ENCODE peak calls at places on chromosomes 12 and 14, in five cellular contexts. One of them, this sample, is unnamed.

GRCh38 chr14:101004176-101004575 is 100.7 kb upstream of the RTL1 start:
- DNase-seq in heart left ventricle: no peak
- DNase-seq in astrocyte of the cerebellum: no peak
- DNase-seq in keratinocyte: no peak
- DNase-seq in AG09309: no peak
- DNase-seq in this sample: no peak

GRCh38 chr14:60220084-60220483 is 28.9 kb upstream of the PPM1A start:
- DNase-seq in AG09309: no peak
- DNase-seq in keratinocyte: no peak
- DNase-seq in astrocyte of the cerebellum: no peak
- DNase-seq in heart left ventricle: no peak
- DNase-seq in this sample: peak

GRCh38 chr12:105933671-105934665 is 204.8 kb downstream of the NUAK1 start:
- DNase-seq in astrocyte of the cerebellum: peak
- DNase-seq in AG09309: peak
- DNase-seq in heart left ventricle: no peak
- DNase-seq in keratinocyte: peak
- DNase-seq in this sample: no peak

GRCh38 chr12:63020269-63020668 is 85.3 kb upstream of the PPM1H start:
- DNase-seq in keratinocyte: no peak
- DNase-seq in heart left ventricle: no peak
- DNase-seq in astrocyte of the cerebellum: no peak
- DNase-seq in AG09309: no peak
- DNase-seq in this sample: no peak

GRCh38 chr12:94172031-94172430 is 23.7 kb downstream of the PLXNC1 start:
- DNase-seq in AG09309: no peak
- DNase-seq in keratinocyte: no peak
- DNase-seq in heart left ventricle: no peak
- DNase-seq in astrocyte of the cerebellum: no peak
- DNase-seq in this sample: no peak

GRCh38 chr12:121214855-121215745 is 5.2 kb downstream of the P2RX4 start:
- DNase-seq in astrocyte of the cerebellum: peak
- DNase-seq in heart left ventricle: no peak
- DNase-seq in AG09309: peak
- DNase-seq in keratinocyte: no peak
- DNase-seq in this sample: peak

GRCh38 chr14:103512701-103513611 is 9.7 kb downstream of the CKB start:
- DNase-seq in heart left ventricle: peak
- DNase-seq in astrocyte of the cerebellum: peak
- DNase-seq in AG09309: peak
- DNase-seq in keratinocyte: peak
- DNase-seq in this sample: no peak

GRCh38 chr12:750356-751191 is 1.8 kb upstream of the WNK1 start:
- DNase-seq in astrocyte of the cerebellum: no peak
- DNase-seq in heart left ventricle: no peak
- DNase-seq in keratinocyte: no peak
- DNase-seq in AG09309: no peak
- DNase-seq in this sample: peak

GRCh38 chr12:124568431-124569374 is 1.3 kb upstream of the NCOR2 start:
- DNase-seq in heart left ventricle: peak
- DNase-seq in astrocyte of the cerebellum: peak
- DNase-seq in keratinocyte: no peak
- DNase-seq in AG09309: peak
- DNase-seq in this sample: peak

GRCh38 chr12:48002179-48002601 is 2.1 kb downstream of the COL2A1 start:
- DNase-seq in keratinocyte: no peak
- DNase-seq in astrocyte of the cerebellum: no peak
- DNase-seq in heart left ventricle: no peak
- DNase-seq in AG09309: no peak
- DNase-seq in this sample: no peak

GRCh38 chr12:53492830-53493609 is 6.2 kb downstream of the MAP3K12 start:
- DNase-seq in heart left ventricle: peak
- DNase-seq in astrocyte of the cerebellum: peak
- DNase-seq in AG09309: no peak
- DNase-seq in keratinocyte: peak
- DNase-seq in this sample: peak

GRCh38 chr12:31366104-31366621 is 40.2 kb upstream of the SINHCAF start:
- DNase-seq in AG09309: no peak
- DNase-seq in astrocyte of the cerebellum: no peak
- DNase-seq in heart left ventricle: no peak
- DNase-seq in keratinocyte: no peak
- DNase-seq in this sample: no peak

GRCh38 chr14:73342670-73343069 is 105.4 kb downstream of the PAPLN start:
- DNase-seq in keratinocyte: no peak
- DNase-seq in heart left ventricle: no peak
- DNase-seq in astrocyte of the cerebellum: no peak
- DNase-seq in AG09309: no peak
- DNase-seq in this sample: no peak

GRCh38 chr12:7433276-7433822 is 10.6 kb downstream of the CD163L1 start:
- DNase-seq in heart left ventricle: no peak
- DNase-seq in AG09309: peak
- DNase-seq in keratinocyte: peak
- DNase-seq in astrocyte of the cerebellum: peak
- DNase-seq in this sample: no peak

GRCh38 chr14:101320386-101320785 is 240.9 kb upstream of the DIO3 start:
- DNase-seq in astrocyte of the cerebellum: no peak
- DNase-seq in AG09309: no peak
- DNase-seq in keratinocyte: no peak
- DNase-seq in heart left ventricle: no peak
- DNase-seq in this sample: no peak

GRCh38 chr12:43884683-43885410 is 49.0 kb downstream of the TMEM117 start:
- DNase-seq in keratinocyte: peak
- DNase-seq in AG09309: no peak
- DNase-seq in heart left ventricle: peak
- DNase-seq in astrocyte of the cerebellum: no peak
- DNase-seq in this sample: no peak

GRCh38 chr12:95202691-95203476 is 14.4 kb downstream of the FGD6 start:
- DNase-seq in AG09309: no peak
- DNase-seq in keratinocyte: no peak
- DNase-seq in heart left ventricle: no peak
- DNase-seq in astrocyte of the cerebellum: no peak
- DNase-seq in this sample: peak

GRCh38 chr14:106562451-106562850 is 1036.1 kb downstream of the TMEM121 start:
- DNase-seq in keratinocyte: no peak
- DNase-seq in AG09309: no peak
- DNase-seq in astrocyte of the cerebellum: no peak
- DNase-seq in heart left ventricle: no peak
- DNase-seq in this sample: no peak

GRCh38 chr14:106551265-106551664 is 1024.9 kb downstream of the TMEM121 start:
- DNase-seq in astrocyte of the cerebellum: no peak
- DNase-seq in AG09309: no peak
- DNase-seq in keratinocyte: no peak
- DNase-seq in heart left ventricle: no peak
- DNase-seq in this sample: no peak

DNA sequence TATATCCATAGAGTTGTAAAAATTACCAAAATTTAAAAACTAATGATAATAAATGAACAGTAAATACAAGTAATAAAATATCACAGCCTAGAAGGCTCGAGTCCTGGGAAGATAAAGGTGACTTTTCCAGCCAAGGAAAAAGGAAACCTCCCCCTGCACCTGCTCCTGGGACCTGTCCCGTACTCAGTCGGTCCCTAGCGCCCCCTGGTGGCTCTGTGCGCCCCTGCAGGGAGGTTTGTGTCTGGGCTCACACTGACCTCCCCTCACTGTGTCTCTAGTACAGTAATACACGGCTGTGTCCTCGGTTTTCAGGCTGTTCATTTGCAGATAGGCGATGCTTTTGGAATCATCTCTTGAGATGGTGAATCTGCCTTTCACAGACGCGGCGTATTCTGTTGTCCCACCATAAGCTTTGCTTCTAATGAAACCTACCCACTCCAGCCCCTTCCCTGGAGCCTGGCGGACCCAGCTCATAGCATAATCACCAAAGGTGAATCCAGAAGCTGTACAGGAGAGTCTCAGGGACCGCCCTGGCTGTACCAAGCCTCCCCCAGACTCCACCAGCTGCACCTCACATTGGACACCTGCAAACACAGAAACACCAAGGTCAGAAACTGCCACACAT is 1030.4 kb downstream of the TMEM121 start:
- DNase-seq in astrocyte of the cerebellum: no peak
- DNase-seq in keratinocyte: no peak
- DNase-seq in heart left ventricle: peak
- DNase-seq in AG09309: no peak
- DNase-seq in this sample: peak
- TF ChIP-seq CTCF in astrocyte of the cerebellum: no peak
- TF ChIP-seq CTCF in keratinocyte: no peak
- TF ChIP-seq CTCF in heart left ventricle: peak
- TF ChIP-seq CTCF in AG09309: no peak
- TF ChIP-seq CTCF in this sample: peak

GRCh38 chr12:26937863-26938659 is at the start of the genes FGFR1OP2 and INTS13:
- DNase-seq in keratinocyte: peak
- DNase-seq in astrocyte of the cerebellum: peak
- DNase-seq in heart left ventricle: peak
- DNase-seq in AG09309: peak
- DNase-seq in this sample: peak

GRCh38 chr12:26937443-26937862 is 328 bp downstream of the INTS13 start:
- DNase-seq in keratinocyte: no peak
- DNase-seq in AG09309: no peak
- DNase-seq in astrocyte of the cerebellum: no peak
- DNase-seq in heart left ventricle: no peak
- DNase-seq in this sample: no peak

GRCh38 chr12:26938660-26939185 is 453 bp downstream of the FGFR1OP2 start:
- DNase-seq in AG09309: no peak
- DNase-seq in keratinocyte: no peak
- DNase-seq in heart left ventricle: no peak
- DNase-seq in astrocyte of the cerebellum: no peak
- DNase-seq in this sample: no peak

GRCh38 chr12:26936559-26937442 is 980 bp downstream of the INTS13 start:
- DNase-seq in keratinocyte: no peak
- DNase-seq in astrocyte of the cerebellum: no peak
- DNase-seq in AG09309: no peak
- DNase-seq in heart left ventricle: no peak
- DNase-seq in this sample: peak

GRCh38 chr12:26935636-26936378 is 2.0 kb downstream of the INTS13 start:
- DNase-seq in astrocyte of the cerebellum: no peak
- DNase-seq in heart left ventricle: no peak
- DNase-seq in keratinocyte: no peak
- DNase-seq in AG09309: no peak
- DNase-seq in this sample: no peak
- H3K4me3 ChIP-seq in astrocyte of the cerebellum: no peak
- H3K4me3 ChIP-seq in heart left ventricle: no peak
- H3K4me3 ChIP-seq in keratinocyte: peak
- H3K4me3 ChIP-seq in AG09309: no peak
- H3K4me3 ChIP-seq in this sample: peak

GRCh38 chr14:91899213-91899612 is 31.9 kb upstream of the TC2N start:
- DNase-seq in astrocyte of the cerebellum: no peak
- DNase-seq in keratinocyte: no peak
- DNase-seq in heart left ventricle: no peak
- DNase-seq in AG09309: no peak
- DNase-seq in this sample: peak
- TF ChIP-seq CTCF in astrocyte of the cerebellum: no peak
- TF ChIP-seq CTCF in keratinocyte: no peak
- TF ChIP-seq CTCF in heart left ventricle: no peak
- TF ChIP-seq CTCF in AG09309: no peak
- TF ChIP-seq CTCF in this sample: peak

GRCh38 chr12:11727133-11727664 is 77.7 kb downstream of the ETV6 start:
- DNase-seq in AG09309: no peak
- DNase-seq in heart left ventricle: no peak
- DNase-seq in astrocyte of the cerebellum: no peak
- DNase-seq in keratinocyte: no peak
- DNase-seq in this sample: peak
- H3K4me3 ChIP-seq in AG09309: no peak
- H3K4me3 ChIP-seq in heart left ventricle: no peak
- H3K4me3 ChIP-seq in astrocyte of the cerebellum: no peak
- H3K4me3 ChIP-seq in keratinocyte: no peak
- H3K4me3 ChIP-seq in this sample: no peak

GRCh38 chr14:62117010-62117717 is 354.9 kb downstream of the SNAPC1 start:
- DNase-seq in AG09309: peak
- DNase-seq in heart left ventricle: peak
- DNase-seq in astrocyte of the cerebellum: peak
- DNase-seq in keratinocyte: no peak
- DNase-seq in this sample: peak
- TF ChIP-seq CTCF in AG09309: peak
- TF ChIP-seq CTCF in heart left ventricle: no peak
- TF ChIP-seq CTCF in astrocyte of the cerebellum: peak
- TF ChIP-seq CTCF in keratinocyte: peak
- TF ChIP-seq CTCF in this sample: peak

This sample was measured in GM12865.